ENCODE peak calls at places on chromosomes 3 and 15, in nine cellular contexts. O, I, N, Y, F, H, W, J and C are unnamed samples. For H3K4me1, the result is how much of the 10 kb centered on the place peaks cover.

GRCh38 chr3:43285644-43286043 is 696 bp upstream of the SNRK start:
- DNase-seq in I (no peak), J (no peak), O (no peak), W (peak), F (no peak), H (no peak), Y (no peak), N (no peak), C (no peak)

GRCh38 chr3:112481342-112481870 is 17.9 kb downstream of the BTLA start:
- DNase-seq in F (no peak), J (no peak), O (no peak), Y (no peak), H (no peak), I (no peak), N (no peak), W (no peak), C (no peak)

GRCh38 chr3:14803981-14804834 is 14.6 kb upstream of the FGD5 start:
- DNase-seq in H (no peak), I (no peak), N (no peak), O (peak), Y (no peak), W (peak), F (no peak), J (no peak), C (no peak)

GRCh38 chr15:37056168-37056893 is 44.0 kb downstream of the MEIS2 start:
- DNase-seq in Y (peak), W (no peak), N (no peak), F (no peak), J (peak), H (peak), O (no peak), I (no peak), C (no peak)

GRCh38 chr15:51312132-51312531 is 26.3 kb downstream of the CYP19A1 start:
- DNase-seq in H (no peak), I (no peak), F (no peak), N (no peak), J (no peak), Y (no peak), W (no peak), O (peak), C (no peak)

GRCh38 chr15:31128919-31129768 is 27.6 kb upstream of the TRPM1 start:
- DNase-seq in O (peak), W (peak), Y (peak), N (peak), F (peak), J (peak), H (peak), I (peak), C (peak)

GRCh38 chr15:37941779-37942178 is 7.3 kb downstream of the TMCO5A start:
- DNase-seq in I (no peak), H (no peak), F (no peak), N (no peak), Y (no peak), O (no peak), W (no peak), J (no peak), C (no peak)

GRCh38 chr15:93587046-93587445 is 498.0 kb upstream of the RGMA start:
- DNase-seq in W (peak), N (no peak), I (no peak), H (no peak), J (no peak), Y (no peak), O (no peak), F (no peak), C (no peak)

GRCh38 chr3:42192334-42193200 is 73.4 kb downstream of the CCK start:
- DNase-seq in H (no peak), Y (no peak), O (no peak), N (no peak), J (no peak), W (no peak), I (no peak), F (no peak), C (no peak)

GRCh38 chr3:106160396-106160795 is 291.6 kb upstream of the CBLB start:
- DNase-seq in Y (no peak), O (no peak), N (no peak), J (no peak), H (no peak), W (no peak), I (no peak), F (no peak), C (no peak)

GRCh38 chr3:12247411-12247810 is 41.5 kb upstream of the PPARG start:
- DNase-seq in N (no peak), O (no peak), Y (no peak), H (no peak), W (no peak), J (no peak), F (no peak), I (no peak), C (no peak)

GRCh38 chr3:33218446-33219174 is at the start of gene SUSD5:
- DNase-seq in W (peak), H (peak), F (no peak), O (no peak), J (no peak), I (no peak), Y (no peak), N (peak), C (no peak)

DNA sequence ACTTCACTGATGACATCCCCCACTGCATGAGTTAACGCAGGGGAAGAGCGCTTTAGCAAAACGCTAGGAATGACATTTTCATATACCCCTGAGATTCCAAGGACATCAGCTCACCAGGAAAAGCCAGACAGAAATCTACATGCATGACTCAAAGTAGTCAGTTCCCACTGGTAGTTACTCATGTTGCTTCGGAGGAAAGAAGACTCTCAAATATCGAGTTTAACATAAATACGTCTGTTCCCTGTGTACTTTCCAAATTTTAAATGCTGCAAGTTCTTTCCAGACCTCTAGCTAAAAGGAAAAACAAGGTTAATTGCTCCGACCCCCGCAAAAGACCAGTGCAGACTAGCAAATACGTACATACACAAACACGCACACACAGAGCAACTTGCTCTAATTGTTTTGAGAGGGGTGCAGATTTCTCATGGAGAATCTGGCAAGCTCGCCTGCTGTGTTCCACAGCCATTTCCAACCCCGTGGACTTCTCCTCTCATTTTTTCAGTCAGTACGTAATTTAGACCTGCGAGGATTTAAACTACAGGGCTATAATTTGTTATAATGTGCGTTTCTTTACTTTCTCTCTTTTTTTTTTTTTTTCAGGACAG is 115.5 kb upstream of the PRICKLE2 start:
- DNase-seq in Y (no peak), I (no peak), W (no peak), O (no peak), N (no peak), F (no peak), H (no peak), J (no peak), C (no peak)
- H3K4me1 ChIP-seq in Y (under half), I (under half), W (under half), O (under half), N (under half), F (under half), H (under half), J (under half), C (under half)

GRCh38 chr3:39989746-39990145 is 180.3 kb downstream of the MYRIP start:
- DNase-seq in O (no peak), W (no peak), J (no peak), H (no peak), Y (no peak), N (no peak), F (no peak), I (no peak), C (no peak)

GRCh38 chr3:39990532-39990931 is 181.1 kb downstream of the MYRIP start:
- DNase-seq in I (no peak), H (no peak), O (peak), F (peak), W (peak), J (peak), Y (no peak), N (no peak), C (peak)
- TF ChIP-seq EP300 in I (no peak), H (no peak), O (no peak), F (no peak), W (no peak), J (no peak), Y (no peak), N (no peak), C (no peak)

GRCh38 chr15:98978153-98978552 is 29.4 kb downstream of the PGPEP1L start:
- DNase-seq in H (no peak), F (no peak), J (no peak), Y (no peak), I (no peak), W (no peak), N (no peak), O (no peak), C (no peak)

GRCh38 chr15:98981851-98982722 is 25.5 kb downstream of the PGPEP1L start:
- DNase-seq in F (no peak), W (no peak), I (no peak), O (no peak), Y (no peak), H (no peak), N (no peak), J (no peak), C (no peak)

GRCh38 chr15:98980899-98981228 is 26.7 kb downstream of the PGPEP1L start:
- DNase-seq in J (no peak), H (no peak), W (no peak), O (no peak), I (no peak), N (no peak), F (no peak), Y (no peak), C (no peak)

DNA sequence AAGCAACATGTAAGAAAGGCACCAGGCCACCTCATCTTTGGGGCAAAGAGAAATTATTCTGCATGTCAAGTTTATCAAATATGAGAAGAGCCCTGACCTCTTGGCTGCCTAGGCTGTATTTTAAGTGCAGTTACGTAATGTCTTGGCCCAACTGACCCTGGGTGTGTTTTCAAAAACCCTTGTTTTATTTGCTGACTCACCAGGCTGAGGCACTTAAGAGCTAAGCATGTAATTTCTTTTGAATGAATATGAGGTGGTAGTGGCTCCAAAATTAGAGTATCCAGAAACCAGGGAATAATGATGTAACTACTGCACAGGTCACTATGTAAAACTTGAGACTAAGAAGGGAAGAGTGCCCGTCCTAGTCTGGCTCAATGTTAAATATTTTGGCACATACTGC is 24.3 kb downstream of the PGPEP1L start:
- DNase-seq in N (no peak), Y (peak), F (peak), W (no peak), O (no peak), I (no peak), J (peak), H (no peak), C (peak)
- TF ChIP-seq POLR2AphosphoS5 in N (no peak), Y (no peak), F (peak), W (no peak), O (no peak), I (no peak), J (no peak), H (no peak), C (no peak)

GRCh38 chr3:39378092-39378491 is 5.1 kb upstream of the SLC25A38 start:
- DNase-seq in H (no peak), F (peak), Y (no peak), W (peak), O (peak), I (no peak), N (no peak), J (peak), C (peak)

GRCh38 chr3:39376929-39377634 is 6.1 kb upstream of the SLC25A38 start:
- DNase-seq in F (no peak), I (no peak), H (no peak), Y (no peak), O (no peak), J (no peak), W (no peak), N (no peak), C (no peak)

GRCh38 chr3:39372831-39373230 is 10.3 kb upstream of the SLC25A38 start:
- DNase-seq in J (no peak), H (no peak), Y (no peak), N (no peak), F (no peak), O (no peak), W (no peak), I (no peak), C (no peak)
- H3K4me1 ChIP-seq in J (under half), H (under half), Y (under half), N (under half), F (under half), O (under half), W (under half), I (under half), C (under half)